ENCODE peak calls at places on chromosome 5, in nine cellular contexts. J, Q, B, W, Y, F, I, L and Z are unnamed samples.

GRCh38 chr5:180583738-180584137 is 7.6 kb downstream of the SCGB3A1 start:
- DNase-seq in J (no peak), Q (no peak), B (no peak), W (no peak), Y (no peak), F (no peak), I (no peak), L (no peak), Z (no peak)

GRCh38 chr5:72509401-72509800 is 2.2 kb upstream of the ZNF366 start:
- DNase-seq in J (no peak), Q (no peak), B (no peak), W (no peak), Y (no peak), F (no peak), I (no peak), L (no peak), Z (no peak)

GRCh38 chr5:17132444-17133083 is 84.9 kb upstream of the BASP1 start:
- DNase-seq in J (no peak), Q (no peak), B (peak; percentile 53), W (peak; percentile 28), Y (peak; percentile 30), F (no peak), I (no peak), L (peak; percentile 55), Z (no peak)

GRCh38 chr5:136043551-136043950 is 14.8 kb downstream of the TGFBI start:
- DNase-seq in J (no peak), Q (no peak), B (no peak), W (no peak), Y (no peak), F (no peak), I (no peak), L (no peak), Z (no peak)

GRCh38 chr5:58615931-58616330 is 33.1 kb downstream of the RAB3C start:
- DNase-seq in J (no peak), Q (no peak), B (no peak), W (no peak), Y (no peak), F (no peak), I (no peak), L (no peak), Z (no peak)

GRCh38 chr5:135223404-135223803 is 175.6 kb downstream of the MACROH2A1 start:
- DNase-seq in J (no peak), Q (no peak), B (no peak), W (no peak), Y (no peak), F (peak; percentile 0), I (no peak), L (no peak), Z (no peak)

GRCh38 chr5:140346348-140347221 is at the start of gene HBEGF:
- DNase-seq in J (peak; percentile 57), Q (peak; percentile 48), B (peak; percentile 64), W (peak; percentile 64), Y (peak; percentile 81), F (peak; percentile 81), I (peak; percentile 91), L (peak; percentile 46), Z (peak; percentile 53)

GRCh38 chr5:42483472-42484154 is 60.4 kb downstream of the GHR start:
- DNase-seq in J (no peak), Q (no peak), B (no peak), W (no peak), Y (no peak), F (no peak), I (no peak), L (no peak), Z (no peak)